ENCODE peak calls at places on chromosomes 11 and 22, in seven cellular contexts. Y is mucosa of descending colon, Z is A549, G is GM19239, W is cardiac muscle cell, P is endothelial cell, R is iPS-NIHi11. F is an unnamed sample.

GRCh38 chr11:88042238-88043032 is 132.8 kb downstream of the RAB38 start:
- DNase-seq in R (no peak), Z (no peak), W (peak; percentile 50), G (no peak), P (no peak), Y (no peak), F (no peak)

GRCh38 chr11:123194308-123195181 is 503 bp downstream of the CLMP start:
- DNase-seq in P (peak; percentile 40), Y (peak; percentile 45), R (peak; percentile 47), G (no peak), Z (peak; percentile 39), W (peak; percentile 61), F (peak; percentile 81)

GRCh38 chr11:64074239-64074638 is 38.5 kb downstream of the FLRT1 start:
- DNase-seq in Y (no peak), P (no peak), G (no peak), R (no peak), W (no peak), Z (no peak), F (no peak)

GRCh38 chr22:46348099-46348695 is 12.7 kb downstream of the TRMU start:
- DNase-seq in R (no peak), Z (no peak), Y (no peak), G (no peak), W (no peak), P (no peak), F (peak; percentile 25)

GRCh38 chr11:95505927-95506426 is 275.0 kb upstream of the SESN3 start:
- DNase-seq in R (no peak), G (no peak), Y (no peak), P (no peak), Z (no peak), W (no peak), F (peak; percentile 56)

GRCh38 chr11:102144357-102145342 is 34.4 kb downstream of the YAP1 start:
- DNase-seq in P (no peak), G (no peak), Y (no peak), W (peak; percentile 43), Z (no peak), R (peak; percentile 17), F (no peak)

GRCh38 chr11:12376259-12376971 is 956 bp upstream of the PARVA start:
- DNase-seq in W (no peak), P (no peak), G (no peak), Y (peak; percentile 39), R (no peak), Z (no peak), F (peak; percentile 54)

GRCh38 chr11:116193321-116194114 is 579.3 kb downstream of the BUD13 start:
- DNase-seq in Y (peak; percentile 60), Z (peak; percentile 15), W (peak; percentile 68), P (peak; percentile 45), R (peak; percentile 70), G (no peak), F (no peak)

GRCh38 chr22:18033204-18033998 is 9.0 kb upstream of the MICAL3 start:
- DNase-seq in G (no peak), R (no peak), W (no peak), P (no peak), Z (no peak), Y (no peak), F (no peak)

GRCh38 chr11:10326080-10326964 is 21.4 kb downstream of the ADM start:
- DNase-seq in R (no peak), W (no peak), Z (no peak), G (no peak), P (no peak), Y (peak; percentile 80), F (peak; percentile 59)

GRCh38 chr22:41308054-41308453 is 6.7 kb downstream of the ZC3H7B start:
- DNase-seq in R (no peak), G (no peak), Y (no peak), Z (no peak), W (no peak), P (no peak), F (no peak)

GRCh38 chr11:68978931-68979591 is 1.7 kb downstream of the MRGPRD start:
- DNase-seq in G (no peak), P (no peak), Z (no peak), R (no peak), Y (no peak), W (no peak), F (no peak)

GRCh38 chr22:38148252-38148651 is 33.4 kb downstream of the PLA2G6 start:
- DNase-seq in W (no peak), Z (no peak), R (no peak), P (no peak), Y (peak; percentile 3), G (no peak), F (peak; percentile 14)

GRCh38 chr22:31083377-31083768 is 2.3 kb downstream of the SMTN start:
- DNase-seq in Z (no peak), G (peak; percentile 0), R (no peak), W (no peak), Y (peak; percentile 73), P (no peak), F (peak; percentile 54)

GRCh38 chr22:20591660-20592310 is 84.4 kb downstream of the MED15 start:
- DNase-seq in R (peak; percentile 88), W (peak; percentile 67), Z (no peak), G (no peak), P (no peak), Y (no peak), F (no peak)

GRCh38 chr11:66363805-66364535 is 7.6 kb downstream of the SLC29A2 start:
- DNase-seq in Z (peak; percentile 59), G (peak; percentile 66), P (peak; percentile 77), Y (peak; percentile 83), W (no peak), R (peak; percentile 91), F (no peak)

GRCh38 chr11:12087075-12087775 is 23.2 kb upstream of the MICAL2 start:
- DNase-seq in G (no peak), R (no peak), Y (peak; percentile 72), P (no peak), Z (no peak), W (no peak), F (peak; percentile 71)

GRCh38 chr22:32005453-32005852 is 37.6 kb upstream of the SLC5A1 start:
- DNase-seq in W (no peak), P (no peak), G (no peak), R (no peak), Z (no peak), Y (no peak), F (no peak)

GRCh38 chr22:30694171-30694637 is 470 bp upstream of the OSBP2 start:
- DNase-seq in G (peak; percentile 49), P (peak; percentile 33), Y (peak; percentile 80), Z (peak; percentile 47), R (peak; percentile 80), W (peak; percentile 70), F (peak; percentile 81)

GRCh38 chr11:95585071-95585751 is 204.4 kb downstream of the FAM76B start:
- DNase-seq in G (no peak), Z (no peak), R (no peak), P (no peak), W (no peak), Y (no peak), F (no peak)

GRCh38 chr22:45448431-45448830 is 34.9 kb downstream of the RIBC2 start:
- DNase-seq in P (no peak), G (no peak), W (no peak), Z (no peak), R (no peak), Y (peak; percentile 44), F (peak; percentile 87)

GRCh38 chr11:107929611-107930200 is 1.5 kb downstream of the RAB39A start:
- DNase-seq in Z (no peak), P (no peak), G (no peak), W (no peak), Y (no peak), R (no peak), F (no peak)

GRCh38 chr11:65290448-65291165 is 24.1 kb upstream of the CDC42EP2 start:
- DNase-seq in Z (no peak), G (no peak), Y (peak; percentile 72), P (no peak), W (peak; percentile 62), R (no peak), F (peak; percentile 94)

GRCh38 chr22:27270818-27271510 is 530.6 kb downstream of the MN1 start:
- DNase-seq in Z (no peak), Y (no peak), W (peak; percentile 74), G (no peak), P (no peak), R (no peak), F (no peak)

GRCh38 chr11:24060125-24060524 is 436.7 kb upstream of the LUZP2 start:
- DNase-seq in G (no peak), Z (no peak), R (no peak), P (no peak), W (no peak), Y (no peak), F (no peak)

GRCh38 chr22:49686495-49687219 is 141.0 kb downstream of the BRD1 start:
- DNase-seq in P (no peak), R (no peak), W (no peak), Y (no peak), G (no peak), Z (no peak), F (no peak)

GRCh38 chr11:125345706-125346561 is 150.1 kb downstream of the FEZ1 start:
- DNase-seq in G (peak; percentile 36), Y (peak; percentile 69), R (peak; percentile 85), P (peak; percentile 76), W (peak; percentile 77), Z (peak; percentile 60), F (peak; percentile 92)

GRCh38 chr11:103491777-103492176 is 382.6 kb downstream of the DYNC2H1 start:
- DNase-seq in P (no peak), G (no peak), Y (no peak), R (peak; percentile 23), Z (no peak), W (no peak), F (no peak)

GRCh38 chr11:119389611-119390254 is 8.2 kb upstream of the USP2 start:
- DNase-seq in Z (peak; percentile 40), P (peak; percentile 59), W (no peak), Y (peak; percentile 29), G (peak; percentile 37), R (peak; percentile 77), F (no peak)

F was measured in aorta.